ENCODE peak calls at places on chromosomes 4 and X, in eight cellular contexts. Y is mesendoderm, N is transverse colon, K is esophagus muscularis mucosa, M is psoas muscle, W is HepG2, X is SK-N-SH, Z is hepatocyte. O is an unnamed sample. For H3K4me1, the result is how much of the 10 kb centered on the place peaks cover.

GRCh38 chr4:140834866-140835495 is 78.8 kb upstream of the TBC1D9 start:
- DNase-seq in M (no peak), W (no peak), X (no peak), Y (no peak), K (no peak), Z (no peak), N (no peak), O (no peak)

GRCh38 chr4:75598390-75598789 is 31.9 kb downstream of the CDKL2 start:
- DNase-seq in N (no peak), Y (peak), Z (no peak), M (no peak), K (no peak), W (no peak), X (no peak), O (no peak)

GRCh38 chr4:162408309-162408708 is 244.5 kb upstream of the FSTL5 start:
- DNase-seq in Y (no peak), M (no peak), Z (no peak), X (no peak), N (peak), W (no peak), K (no peak), O (no peak)

GRCh38 chr4:38857354-38858096 is 908 bp upstream of the TLR6 start:
- DNase-seq in Z (peak), N (peak), X (no peak), W (no peak), Y (peak), M (peak), K (no peak), O (peak)

GRCh38 chrX:8870411-8870810 is 69.2 kb upstream of the FAM9A start:
- DNase-seq in N (no peak), M (no peak), Z (no peak), W (no peak), Y (no peak), K (no peak), X (no peak), O (no peak)

GRCh38 chr4:82372502-82372873 is 1.3 kb downstream of the HNRNPD start:
- DNase-seq in W (no peak), Y (peak), K (no peak), N (peak), Z (peak), M (peak), X (peak), O (peak)

GRCh38 chr4:5795580-5795979 is 84.6 kb downstream of the EVC start:
- DNase-seq in N (no peak), M (no peak), Z (no peak), X (no peak), K (no peak), W (no peak), Y (no peak), O (no peak)

GRCh38 chr4:78293348-78293747 is 236.2 kb downstream of the FRAS1 start:
- DNase-seq in W (no peak), Y (no peak), K (no peak), Z (no peak), M (no peak), X (no peak), N (no peak), O (no peak)

GRCh38 chrX:153966841-153967535 is 4.6 kb downstream of the HCFC1 start:
- DNase-seq in Z (no peak), W (no peak), Y (no peak), N (no peak), K (no peak), X (no peak), M (peak), O (no peak)
- H3K4me3 ChIP-seq in Z (no peak), W (no peak), Y (no peak), N (no peak), K (no peak), X (no peak), M (peak), O (no peak)

GRCh38 chr4:153529646-153530045 is 63.5 kb downstream of the TMEM131L start:
- DNase-seq in Y (no peak), K (peak), W (no peak), X (no peak), M (no peak), N (no peak), Z (no peak), O (no peak)
- H3K4me1 ChIP-seq in Y (under half), K (under half), W (under half), X (under half), M (half or more), N (half or more), Z (under half), O (under half)

GRCh38 chrX:13937370-13938052 is 92.2 kb downstream of the GEMIN8 start:
- DNase-seq in Y (peak), Z (no peak), K (no peak), M (no peak), X (peak), N (no peak), W (no peak), O (no peak)

GRCh38 chrX:13938766-13939530 is 90.7 kb downstream of the GEMIN8 start:
- DNase-seq in Z (no peak), X (no peak), K (no peak), M (no peak), N (no peak), W (no peak), Y (peak), O (no peak)

GRCh38 chrX:13938053-13938765 is 91.5 kb downstream of the GEMIN8 start:
- DNase-seq in Z (peak), Y (peak), K (no peak), N (peak), X (peak), W (no peak), M (no peak), O (no peak)

GRCh38 chrX:13934731-13935130 is 95.0 kb downstream of the GEMIN8 start:
- DNase-seq in N (no peak), Y (no peak), Z (no peak), K (no peak), M (no peak), X (no peak), W (no peak), O (no peak)

DNA sequence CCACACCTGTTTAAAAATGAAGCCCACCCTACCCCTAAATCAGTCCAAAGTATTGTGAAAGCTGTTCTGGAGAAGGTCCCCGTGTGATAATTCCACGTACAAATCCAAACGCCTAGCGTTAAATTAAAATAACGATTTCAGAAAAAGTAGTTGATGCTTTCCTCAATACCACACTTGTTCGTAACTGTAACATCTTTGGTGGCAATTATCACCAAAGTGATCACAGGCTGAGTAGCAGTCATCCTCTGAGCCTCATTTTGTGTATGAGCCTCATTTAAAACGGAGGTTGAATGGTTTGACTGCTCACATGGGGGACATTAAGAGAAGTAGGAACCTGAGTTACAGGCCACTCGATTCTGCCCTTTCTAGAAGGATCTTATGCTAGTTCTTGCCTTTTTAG is 92.9 kb downstream of the GEMIN8 start:
- DNase-seq in N (no peak), X (no peak), Y (no peak), Z (no peak), K (no peak), M (no peak), W (no peak), O (no peak)
- H3K4me3 ChIP-seq in N (no peak), X (no peak), Y (no peak), Z (no peak), K (peak), M (no peak), W (no peak), O (no peak)

GRCh38 chr4:138190452-138190858 is 51.7 kb downstream of the SLC7A11 start:
- DNase-seq in Y (no peak), N (no peak), Z (no peak), X (no peak), M (no peak), W (no peak), K (no peak), O (no peak)
- H3K4me1 ChIP-seq in Y (under half), N (under half), Z (under half), X (under half), M (under half), W (under half), K (under half), O (under half)

GRCh38 chr4:186942745-186943606 is 219.3 kb upstream of the FAT1 start:
- DNase-seq in K (no peak), M (no peak), N (no peak), Z (peak), Y (no peak), W (no peak), X (peak), O (no peak)

GRCh38 chr4:186946140-186946539 is 222.5 kb upstream of the FAT1 start:
- DNase-seq in Z (no peak), X (no peak), N (peak), Y (no peak), W (no peak), K (no peak), M (no peak), O (no peak)

GRCh38 chr4:186940476-186940875 is 216.8 kb upstream of the FAT1 start:
- DNase-seq in W (peak), Y (no peak), N (no peak), K (no peak), Z (no peak), X (no peak), M (no peak), O (no peak)

GRCh38 chr4:186946682-186947294 is 223.1 kb upstream of the FAT1 start:
- DNase-seq in Z (peak), X (peak), N (peak), W (peak), M (no peak), Y (peak), K (no peak), O (no peak)

GRCh38 chr4:186943607-186943908 is 219.9 kb upstream of the FAT1 start:
- DNase-seq in X (no peak), K (no peak), M (no peak), N (no peak), Y (no peak), Z (peak), W (no peak), O (no peak)
- H3K4me3 ChIP-seq in X (no peak), K (no peak), M (no peak), N (no peak), Y (no peak), Z (no peak), W (no peak), O (no peak)

GRCh38 chr4:102042843-102043802 is 252.6 kb downstream of the BANK1 start:
- DNase-seq in W (no peak), N (no peak), K (no peak), Y (no peak), Z (no peak), M (no peak), X (peak), O (no peak)
- H3K4me1 ChIP-seq in W (under half), N (under half), K (under half), Y (under half), Z (under half), M (under half), X (under half), O (under half)

GRCh38 chr4:151694819-151695730 is 65.7 kb downstream of the GATB start:
- DNase-seq in M (peak), Z (no peak), W (no peak), K (no peak), N (no peak), Y (no peak), X (no peak), O (no peak)
- H3K4me3 ChIP-seq in M (no peak), Z (no peak), W (no peak), K (no peak), N (no peak), Y (no peak), X (no peak), O (no peak)